ENCODE peak calls at places on chromosomes 11 and 22, in ten cellular contexts. J, K, F, G, W, L, S, V, I and D are unnamed samples. For H3K4me1, the result is how much of the 10 kb centered on the place peaks cover.

GRCh38 chr11:46675288-46675851 is 25.0 kb downstream of the ARHGAP1 start:
- DNase-seq in F (peak), K (peak), W (peak), J (peak), G (peak), L (no peak), S (no peak), V (no peak), I (peak), D (peak)

GRCh38 chr22:40720538-40721256 is 41.4 kb downstream of the MCHR1 start:
- DNase-seq in J (no peak), F (no peak), G (no peak), S (no peak), K (no peak), L (no peak), I (no peak), V (no peak), W (no peak), D (no peak)

GRCh38 chr22:30574095-30574981 is at the start of gene GAL3ST1:
- DNase-seq in S (no peak), V (no peak), W (no peak), G (peak), F (no peak), J (no peak), L (no peak), K (peak), I (no peak), D (no peak)

GRCh38 chr11:128687321-128687720 is 6.6 kb upstream of the FLI1 start:
- DNase-seq in I (no peak), V (no peak), L (no peak), K (no peak), F (peak), J (peak), S (no peak), W (no peak), G (no peak), D (peak)

GRCh38 chr11:13210424-13210823 is 67.2 kb upstream of the BMAL1 start:
- DNase-seq in I (peak), K (peak), G (peak), S (no peak), F (peak), V (peak), J (peak), W (peak), L (no peak), D (no peak)

GRCh38 chr11:82747471-82747870 is 13.8 kb upstream of the FAM181B start:
- DNase-seq in K (no peak), V (no peak), W (peak), L (no peak), I (no peak), F (no peak), G (no peak), S (no peak), J (no peak), D (no peak)

GRCh38 chr22:39496131-39496838 is 5.8 kb upstream of the MIEF1 start:
- DNase-seq in K (peak), J (peak), W (peak), I (peak), L (no peak), S (peak), V (peak), G (peak), F (peak), D (peak)

GRCh38 chr11:36672815-36673450 is 74.9 kb upstream of the RAG2 start:
- DNase-seq in J (peak), V (no peak), W (no peak), F (no peak), K (no peak), L (no peak), S (peak), I (peak), G (peak), D (no peak)

GRCh38 chr11:8813658-8814057 is 97.3 kb upstream of the AKIP1 start:
- DNase-seq in K (peak), S (peak), L (no peak), V (peak), J (peak), I (peak), G (peak), F (peak), W (peak), D (peak)

GRCh38 chr11:91265946-91266345 is 958.7 kb upstream of the FAT3 start:
- DNase-seq in G (no peak), V (no peak), K (no peak), W (no peak), S (no peak), J (no peak), F (no peak), L (no peak), I (peak), D (no peak)

GRCh38 chr11:70727899-70728620 is 329.7 kb downstream of the CTTN start:
- DNase-seq in G (no peak), I (no peak), S (no peak), J (no peak), W (no peak), V (no peak), K (no peak), L (no peak), F (no peak), D (peak)

GRCh38 chr11:131867457-131868257 is 497.2 kb downstream of the NTM start:
- DNase-seq in L (no peak), G (peak), W (no peak), J (peak), F (peak), S (peak), K (peak), V (peak), I (peak), D (no peak)

DNA sequence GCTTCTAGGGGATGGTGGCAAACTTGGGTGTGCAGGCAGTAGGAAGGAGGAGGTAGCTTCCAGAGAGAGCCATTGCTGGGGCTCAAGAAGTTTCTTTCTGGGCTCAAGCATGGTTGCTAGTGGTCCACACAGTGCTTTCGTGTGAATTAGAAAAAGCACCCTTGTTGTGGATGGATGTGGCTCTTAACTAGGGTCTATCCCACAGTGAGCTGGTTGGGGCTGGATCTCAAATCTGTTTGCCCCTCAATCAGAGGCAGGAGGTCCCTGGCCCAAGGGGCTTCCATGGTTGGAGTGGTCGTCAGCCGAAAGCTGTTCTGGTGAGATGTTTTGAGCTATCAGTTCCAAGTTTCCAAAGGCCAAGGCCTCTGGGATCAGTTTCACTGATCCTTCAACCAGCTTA is 35.0 kb downstream of the ZBTB16 start:
- DNase-seq in S (no peak), V (no peak), K (no peak), L (no peak), F (no peak), W (no peak), I (no peak), G (no peak), J (no peak), D (no peak)
- H3K4me1 ChIP-seq in S (under half), V (under half), K (half or more), L (under half), F (under half), W (under half), I (under half), G (under half), J (half or more), D (half or more)

GRCh38 chr11:65781152-65781961 is 581 bp upstream of the AP5B1 start:
- DNase-seq in G (peak), S (no peak), I (peak), F (no peak), J (no peak), W (peak), L (no peak), V (no peak), K (no peak), D (peak)
- TF ChIP-seq CTCF in G (peak), S (peak), I (peak), F (no peak), J (peak), W (no peak), L (no peak), V (peak), K (no peak), D (peak)

GRCh38 chr11:2988361-2988762 is 3.8 kb downstream of the NAP1L4 start:
- DNase-seq in L (no peak), J (no peak), F (no peak), W (no peak), S (no peak), K (no peak), G (no peak), I (peak), V (no peak), D (no peak)
- H3K4me1 ChIP-seq in L (under half), J (half or more), F (under half), W (under half), S (under half), K (half or more), G (half or more), I (under half), V (under half), D (under half)

GRCh38 chr22:38314140-38314991 is 2.9 kb downstream of the CSNK1E start:
- DNase-seq in I (no peak), L (no peak), S (peak), J (no peak), G (no peak), F (no peak), W (no peak), V (no peak), K (no peak), D (no peak)
- TF ChIP-seq CTCF in I (no peak), L (no peak), S (no peak), J (no peak), G (no peak), F (no peak), W (no peak), V (no peak), K (no peak), D (no peak)

GRCh38 chr22:35739642-35740041 is 22.0 kb downstream of the APOL5 start:
- DNase-seq in W (no peak), V (no peak), F (no peak), I (peak), L (no peak), K (peak), S (no peak), G (peak), J (no peak), D (no peak)

GRCh38 chr22:35743466-35743865 is 25.8 kb downstream of the APOL5 start:
- DNase-seq in J (no peak), G (no peak), L (no peak), F (no peak), I (no peak), K (no peak), V (no peak), S (no peak), W (no peak), D (no peak)

GRCh38 chr22:35740616-35741015 is 22.9 kb downstream of the APOL5 start:
- DNase-seq in W (no peak), V (no peak), L (no peak), S (no peak), G (no peak), I (no peak), K (no peak), F (no peak), J (no peak), D (no peak)

GRCh38 chr22:35739076-35739475 is 21.4 kb downstream of the APOL5 start:
- DNase-seq in G (no peak), S (no peak), J (no peak), V (no peak), W (no peak), K (peak), I (no peak), F (no peak), L (no peak), D (no peak)

DNA sequence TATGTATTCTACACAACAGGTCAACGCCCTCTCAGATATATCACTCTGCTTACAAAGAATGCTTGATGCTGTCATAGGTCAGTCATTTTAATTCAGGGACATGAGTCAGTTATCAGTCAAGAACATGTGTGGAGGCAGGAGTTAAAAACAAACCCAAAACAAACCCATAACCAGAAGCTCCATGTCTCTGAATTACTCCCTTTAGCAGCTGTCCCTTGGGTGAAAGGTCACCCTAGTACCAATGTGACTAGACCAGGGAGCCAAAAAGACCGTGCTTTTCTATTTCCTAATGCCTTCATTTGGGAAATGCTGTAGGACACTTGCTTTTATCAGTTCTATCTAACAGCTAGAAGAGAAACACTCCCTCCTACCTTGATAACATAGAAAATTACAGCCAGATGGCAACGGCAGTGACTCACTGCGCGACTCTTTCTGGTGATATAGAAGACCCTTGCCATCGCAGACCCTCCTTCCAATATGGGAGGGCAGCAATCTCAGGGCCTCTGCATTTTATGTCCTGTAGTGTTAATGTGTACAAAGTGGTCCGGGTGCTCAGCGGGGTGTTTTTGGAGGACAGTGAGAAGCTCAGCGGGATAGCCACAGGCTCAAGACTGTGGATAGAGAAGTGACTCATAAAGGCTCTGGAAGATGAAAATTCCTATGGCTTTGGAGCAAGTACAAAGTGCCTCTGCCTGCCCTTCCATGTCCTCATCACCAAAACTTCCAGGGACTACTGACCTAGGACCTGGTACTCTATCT is 24.8 kb downstream of the APOL5 start:
- DNase-seq in G (no peak), J (peak), I (peak), K (no peak), V (no peak), L (no peak), F (no peak), W (peak), S (no peak), D (no peak)
- H3K4me1 ChIP-seq in G (under half), J (half or more), I (under half), K (under half), V (under half), L (under half), F (under half), W (under half), S (half or more), D (under half)

GRCh38 chr11:45180888-45181594 is 34.6 kb downstream of the PRDM11 start:
- DNase-seq in L (no peak), S (no peak), I (peak), W (peak), G (no peak), J (peak), V (no peak), F (peak), K (peak), D (peak)
- TF ChIP-seq CTCF in L (no peak), S (no peak), I (no peak), W (no peak), G (peak), J (no peak), V (no peak), F (no peak), K (no peak), D (no peak)

DNA sequence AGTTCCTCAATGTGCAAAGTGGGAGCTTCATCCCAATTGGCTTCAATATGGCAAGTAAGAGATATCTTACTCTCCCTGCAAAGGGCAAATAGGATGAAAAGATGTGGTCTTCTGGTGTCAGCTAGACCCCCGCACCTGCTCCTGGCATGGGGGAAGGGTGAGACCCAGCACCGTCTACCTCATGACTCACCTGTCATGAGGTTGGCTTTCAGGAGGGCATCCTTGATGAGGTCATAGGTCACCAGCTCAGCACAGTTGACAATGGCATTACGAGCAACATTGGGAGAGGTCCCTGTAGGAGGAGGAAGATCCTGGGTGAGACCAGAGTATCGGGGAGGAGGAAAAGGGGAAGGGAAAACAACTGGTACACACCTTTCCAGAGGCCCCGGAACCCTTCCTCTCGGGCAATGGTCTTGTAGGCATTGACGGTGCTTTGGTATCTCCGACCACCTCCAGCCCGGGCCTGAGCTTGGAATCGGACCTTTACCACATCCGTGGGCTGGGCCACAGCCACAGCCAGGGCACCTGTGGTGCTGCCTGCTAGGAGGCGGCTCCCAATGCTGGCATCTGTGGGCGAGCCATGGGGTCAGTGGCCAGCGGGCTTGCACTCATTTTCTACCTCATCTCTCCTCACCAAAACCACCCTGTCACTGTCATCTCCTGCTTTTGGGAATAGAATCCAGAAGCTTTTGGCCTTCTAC is 6.0 kb downstream of the UCP2 start:
- DNase-seq in F (no peak), L (no peak), K (no peak), V (no peak), G (no peak), W (no peak), I (no peak), S (no peak), J (no peak), D (no peak)
- H3K4me1 ChIP-seq in F (under half), L (under half), K (half or more), V (half or more), G (under half), W (under half), I (under half), S (half or more), J (under half), D (under half)

GRCh38 chr11:78022397-78023396 is at the start of gene KCTD14:
- DNase-seq in L (no peak), V (no peak), J (peak), W (no peak), S (no peak), G (peak), K (peak), I (no peak), F (no peak), D (peak)
- TF ChIP-seq CTCF in L (no peak), V (no peak), J (no peak), W (no peak), S (no peak), G (peak), K (no peak), I (no peak), F (no peak), D (no peak)

GRCh38 chr22:36351921-36352774 is 35.6 kb downstream of the MYH9 start:
- DNase-seq in S (no peak), F (no peak), W (no peak), V (no peak), L (no peak), G (peak), J (no peak), K (peak), I (peak), D (no peak)

GRCh38 chr22:36347094-36347493 is 40.7 kb downstream of the MYH9 start:
- DNase-seq in I (no peak), G (no peak), F (no peak), K (peak), W (no peak), L (no peak), V (no peak), S (no peak), J (no peak), D (no peak)

GRCh38 chr22:36350751-36351594 is 36.8 kb downstream of the MYH9 start:
- DNase-seq in F (no peak), W (no peak), K (no peak), L (no peak), G (peak), S (no peak), V (no peak), I (peak), J (no peak), D (no peak)

GRCh38 chr22:36349726-36350125 is 38.0 kb downstream of the MYH9 start:
- DNase-seq in G (no peak), L (no peak), F (no peak), S (no peak), I (no peak), W (no peak), J (no peak), V (no peak), K (no peak), D (no peak)

DNA sequence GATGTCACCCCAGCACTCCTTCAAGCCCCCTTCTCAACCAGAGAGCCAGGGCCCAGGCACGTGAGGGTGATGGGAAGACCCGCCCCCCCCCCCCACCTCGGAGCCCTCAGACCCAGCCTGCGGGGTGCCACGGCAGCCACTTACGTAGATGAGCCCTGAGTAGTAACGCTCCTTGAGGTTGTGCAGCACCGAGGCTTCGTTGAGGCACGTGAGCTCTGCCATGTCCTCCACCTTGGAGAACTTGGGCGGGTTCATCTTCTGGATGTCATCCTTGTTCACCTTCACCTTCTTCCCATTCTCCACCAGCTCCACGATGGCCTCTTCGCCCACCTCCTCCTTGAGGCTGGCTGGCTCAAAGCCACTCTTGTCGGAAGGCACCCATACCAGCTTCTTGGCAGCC is 39.0 kb downstream of the MYH9 start:
- DNase-seq in W (no peak), K (no peak), V (no peak), L (no peak), F (no peak), G (no peak), I (no peak), J (no peak), S (no peak), D (no peak)
- H3K4me1 ChIP-seq in W (under half), K (half or more), V (under half), L (under half), F (under half), G (half or more), I (under half), J (half or more), S (under half), D (half or more)